ENCODE peak calls at places on chromosome 21, in eight cellular contexts. G is esophagus muscularis mucosa, E is ovary, Z is heart left ventricle, A is body of pancreas, Q is tibial nerve, V is prostate gland, U is stomach. P is an unnamed sample.

GRCh38 chr21:38945536-38946245 is 140.0 kb downstream of the ETS2 start:
- DNase-seq in G (no peak), E (no peak), Z (no peak), A (no peak), Q (no peak), V (no peak), U (no peak), P (peak; percentile 36)

GRCh38 chr21:26587621-26588260 is 14.7 kb upstream of the CYYR1 start:
- DNase-seq in G (no peak), E (no peak), Z (no peak), A (no peak), Q (no peak), V (no peak), U (no peak), P (no peak)

GRCh38 chr21:38139380-38140168 is 117.2 kb upstream of the KCNJ15 start:
- DNase-seq in G (no peak), E (no peak), Z (no peak), A (no peak), Q (no peak), V (peak; percentile 75), U (no peak), P (peak; percentile 69)

GRCh38 chr21:44930543-44930981 is 9.3 kb upstream of the SLX9 start:
- DNase-seq in G (no peak), E (no peak), Z (peak; percentile 82), A (no peak), Q (no peak), V (no peak), U (no peak), P (no peak)

GRCh38 chr21:42513151-42513984 is at the start of gene SLC37A1:
- DNase-seq in G (no peak), E (no peak), Z (peak; percentile 68), A (no peak), Q (no peak), V (no peak), U (peak; percentile 64), P (no peak)

GRCh38 chr21:33229776-33230517 is at the start of gene IFNAR2:
- DNase-seq in G (no peak), E (peak; percentile 76), Z (peak; percentile 91), A (peak; percentile 72), Q (peak; percentile 48), V (peak; percentile 63), U (peak; percentile 80), P (peak; percentile 80)

GRCh38 chr21:36430841-36431240 is 45.6 kb downstream of the CHAF1B start:
- DNase-seq in G (no peak), E (no peak), Z (no peak), A (no peak), Q (no peak), V (no peak), U (no peak), P (no peak)

GRCh38 chr21:39472786-39473185 is 21.0 kb downstream of the SH3BGR start:
- DNase-seq in G (no peak), E (no peak), Z (no peak), A (no peak), Q (no peak), V (no peak), U (no peak), P (no peak)

GRCh38 chr21:14116080-14116481 is 94.7 kb downstream of the LIPI start:
- DNase-seq in G (peak; percentile 80), E (no peak), Z (no peak), A (no peak), Q (no peak), V (no peak), U (no peak), P (no peak)

GRCh38 chr21:27715131-27715530 is 748.2 kb upstream of the ADAMTS5 start:
- DNase-seq in G (no peak), E (no peak), Z (no peak), A (no peak), Q (no peak), V (no peak), U (no peak), P (no peak)

GRCh38 chr21:38380391-38381137 is 117.7 kb downstream of the ERG start:
- DNase-seq in G (no peak), E (no peak), Z (no peak), A (no peak), Q (no peak), V (no peak), U (no peak), P (no peak)

GRCh38 chr21:39932335-39932734 is 65.1 kb downstream of the PCP4 start:
- DNase-seq in G (no peak), E (no peak), Z (no peak), A (no peak), Q (no peak), V (no peak), U (no peak), P (no peak)

GRCh38 chr21:43372663-43373386 is 54.1 kb downstream of the SIK1 start:
- DNase-seq in G (no peak), E (no peak), Z (no peak), A (no peak), Q (no peak), V (peak; percentile 65), U (peak; percentile 78), P (peak; percentile 83)

GRCh38 chr21:26850116-26850643 is 5.0 kb upstream of the ADAMTS1 start:
- DNase-seq in G (no peak), E (no peak), Z (no peak), A (peak; percentile 14), Q (no peak), V (no peak), U (no peak), P (no peak)

GRCh38 chr21:43305811-43306311 is 121.1 kb downstream of the SIK1 start:
- DNase-seq in G (no peak), E (no peak), Z (peak; percentile 48), A (no peak), Q (no peak), V (no peak), U (no peak), P (no peak)

GRCh38 chr21:27704567-27705166 is 737.8 kb upstream of the ADAMTS5 start:
- DNase-seq in G (no peak), E (no peak), Z (no peak), A (no peak), Q (no peak), V (no peak), U (no peak), P (no peak)

GRCh38 chr21:35512321-35512720 is 463.2 kb upstream of the RUNX1 start:
- DNase-seq in G (no peak), E (no peak), Z (no peak), A (no peak), Q (no peak), V (no peak), U (no peak), P (no peak)

GRCh38 chr21:45152265-45152746 is 77.9 kb downstream of the ADARB1 start:
- DNase-seq in G (no peak), E (no peak), Z (peak; percentile 72), A (peak; percentile 43), Q (no peak), V (no peak), U (peak; percentile 31), P (peak; percentile 73)

GRCh38 chr21:26170471-26171309 is at the start of gene APP:
- DNase-seq in G (peak; percentile 94), E (peak; percentile 86), Z (peak; percentile 93), A (peak; percentile 86), Q (peak; percentile 79), V (peak; percentile 81), U (peak; percentile 91), P (peak; percentile 91)

GRCh38 chr21:31744162-31744800 is 12.4 kb upstream of the SCAF4 start:
- DNase-seq in G (no peak), E (no peak), Z (no peak), A (no peak), Q (no peak), V (no peak), U (no peak), P (no peak)

GRCh38 chr21:16870116-16870515 is 642.7 kb upstream of the CXADR start:
- DNase-seq in G (no peak), E (no peak), Z (no peak), A (no peak), Q (no peak), V (no peak), U (no peak), P (no peak)

GRCh38 chr21:46229133-46229922 is 754 bp upstream of the LSS start:
- DNase-seq in G (no peak), E (peak; percentile 47), Z (peak; percentile 80), A (no peak), Q (no peak), V (no peak), U (no peak), P (peak; percentile 92)
- H3K36me3 ChIP-seq in G (peaks cover 2% of the 10 kb centered on the region), E (no peaks in the 10 kb centered on the region), Z (no peaks in the 10 kb centered on the region), A (peaks cover 2% of the 10 kb centered on the region), Q (no peaks in the 10 kb centered on the region), V (no peaks in the 10 kb centered on the region), U (peaks cover under 1% of the 10 kb centered on the region), P (no peaks in the 10 kb centered on the region)

GRCh38 chr21:21921410-21922232 is 923.4 kb downstream of the NCAM2 start:
- DNase-seq in G (no peak), E (no peak), Z (no peak), A (peak; percentile 6), Q (no peak), V (no peak), U (no peak), P (no peak)
- TF ChIP-seq CTCF in G (no peak), E (no peak), Z (no peak), A (peak; percentile 64), Q (peak; percentile 18), V (no peak), U (peak; percentile 12), P (no peak)

GRCh38 chr21:41010981-41011380 is 157.0 kb upstream of the BACE2 start:
- DNase-seq in G (no peak), E (no peak), Z (no peak), A (no peak), Q (no peak), V (no peak), U (no peak), P (peak; percentile 69)

GRCh38 chr21:41011968-41012367 is 156.0 kb upstream of the BACE2 start:
- DNase-seq in G (no peak), E (no peak), Z (no peak), A (no peak), Q (no peak), V (no peak), U (no peak), P (no peak)

GRCh38 chr21:41012425-41012824 is 155.5 kb upstream of the BACE2 start:
- DNase-seq in G (no peak), E (no peak), Z (no peak), A (no peak), Q (no peak), V (no peak), U (no peak), P (no peak)

GRCh38 chr21:41016472-41016871 is 151.5 kb upstream of the BACE2 start:
- DNase-seq in G (no peak), E (no peak), Z (no peak), A (no peak), Q (no peak), V (no peak), U (no peak), P (no peak)
- TF ChIP-seq POLR2A in G (no peak), E (no peak), Z (no peak), A (no peak), Q (no peak), V (no peak), U (no peak), P (no peak)

GRCh38 chr21:28872218-28872617 is 120.5 kb downstream of the LTN1 start:
- DNase-seq in G (no peak), E (no peak), Z (no peak), A (no peak), Q (no peak), V (no peak), U (no peak), P (no peak)
- H3K36me3 ChIP-seq in G (peaks cover 17% of the 10 kb centered on the region), E (no peaks in the 10 kb centered on the region), Z (no peaks in the 10 kb centered on the region), A (peaks cover 7% of the 10 kb centered on the region), Q (peaks cover 6% of the 10 kb centered on the region), V (no peaks in the 10 kb centered on the region), U (peaks cover 9% of the 10 kb centered on the region), P (peaks cover 24% of the 10 kb centered on the region)

GRCh38 chr21:23398726-23399125 is 2208.6 kb downstream of the MRPL39 start:
- DNase-seq in G (no peak), E (no peak), Z (no peak), A (no peak), Q (no peak), V (no peak), U (no peak), P (no peak)

GRCh38 chr21:23394458-23394857 is 2212.8 kb downstream of the MRPL39 start:
- DNase-seq in G (no peak), E (no peak), Z (no peak), A (no peak), Q (no peak), V (no peak), U (no peak), P (no peak)
- TF ChIP-seq CTCF in G (no peak), E (no peak), Z (no peak), A (no peak), Q (no peak), V (no peak), U (no peak), P (no peak)